ENCODE peak calls at places on chromosomes 1 and 21, in four cellular contexts. One of them, this sample, is unnamed.

GRCh38 chr1:10891081-10891480 is 94.6 kb upstream of the CASZ1 start:
- DNase-seq in GM12878: no peak
- DNase-seq in HL-60: no peak
- DNase-seq in K562: no peak
- DNase-seq in this sample: no peak

GRCh38 chr1:13892671-13893325 is 192.8 kb downstream of the PRDM2 start:
- DNase-seq in GM12878: no peak
- DNase-seq in HL-60: no peak
- DNase-seq in K562: no peak
- DNase-seq in this sample: no peak

GRCh38 chr1:157580179-157580827 is 17.6 kb downstream of the FCRL4 start:
- DNase-seq in GM12878: peak; percentile 53
- DNase-seq in HL-60: peak; percentile 55
- DNase-seq in K562: peak; percentile 62
- DNase-seq in this sample: no peak

GRCh38 chr1:203796223-203796747 is 862 bp downstream of the ZBED6 start:
- DNase-seq in GM12878: peak; percentile 13
- DNase-seq in HL-60: peak; percentile 52
- DNase-seq in K562: no peak
- DNase-seq in this sample: no peak

GRCh38 chr1:93461236-93461635 is 13.3 kb downstream of the FNBP1L start:
- DNase-seq in GM12878: no peak
- DNase-seq in HL-60: no peak
- DNase-seq in K562: no peak
- DNase-seq in this sample: no peak

GRCh38 chr1:1614204-1614953 is 921 bp upstream of the MIB2 start:
- DNase-seq in GM12878: no peak
- DNase-seq in HL-60: peak; percentile 93
- DNase-seq in K562: peak; percentile 56
- DNase-seq in this sample: no peak

GRCh38 chr1:42730988-42731387 is 9.0 kb downstream of the CLDN19 start:
- DNase-seq in GM12878: no peak
- DNase-seq in HL-60: peak; percentile 25
- DNase-seq in K562: peak; percentile 51
- DNase-seq in this sample: no peak

GRCh38 chr1:44237721-44238457 is 24.6 kb downstream of the DMAP1 start:
- DNase-seq in GM12878: no peak
- DNase-seq in HL-60: no peak
- DNase-seq in K562: peak; percentile 96
- DNase-seq in this sample: peak; percentile 92

GRCh38 chr21:26079376-26079775 is 91.2 kb downstream of the APP start:
- DNase-seq in GM12878: no peak
- DNase-seq in HL-60: no peak
- DNase-seq in K562: no peak
- DNase-seq in this sample: no peak

GRCh38 chr1:172909606-172910326 is 141.0 kb downstream of the TNFSF18 start:
- DNase-seq in GM12878: no peak
- DNase-seq in HL-60: no peak
- DNase-seq in K562: no peak
- DNase-seq in this sample: no peak

GRCh38 chr1:214550339-214551051 is 907 bp downstream of the PTPN14 start:
- DNase-seq in GM12878: no peak
- DNase-seq in HL-60: no peak
- DNase-seq in K562: no peak
- DNase-seq in this sample: no peak

GRCh38 chr1:197285526-197286217 is 17.6 kb downstream of the CRB1 start:
- DNase-seq in GM12878: no peak
- DNase-seq in HL-60: no peak
- DNase-seq in K562: no peak
- DNase-seq in this sample: no peak

GRCh38 chr1:55131801-55132200 is 83.4 kb downstream of the USP24 start:
- DNase-seq in GM12878: no peak
- DNase-seq in HL-60: no peak
- DNase-seq in K562: no peak
- DNase-seq in this sample: no peak

GRCh38 chr21:43916691-43917514 is 51.9 kb downstream of the AGPAT3 start:
- DNase-seq in GM12878: peak; percentile 71
- DNase-seq in HL-60: no peak
- DNase-seq in K562: peak; percentile 75
- DNase-seq in this sample: peak; percentile 67

GRCh38 chr1:25522240-25522639 is 21.2 kb upstream of the LDLRAP1 start:
- DNase-seq in GM12878: peak; percentile 13
- DNase-seq in HL-60: no peak
- DNase-seq in K562: no peak
- DNase-seq in this sample: no peak

GRCh38 chr1:29489471-29489870 is 253.1 kb downstream of the PTPRU start:
- DNase-seq in GM12878: no peak
- DNase-seq in HL-60: no peak
- DNase-seq in K562: no peak
- DNase-seq in this sample: no peak

GRCh38 chr1:147821883-147822282 is 61.5 kb upstream of the GJA5 start:
- DNase-seq in GM12878: no peak
- DNase-seq in HL-60: no peak
- DNase-seq in K562: no peak
- DNase-seq in this sample: no peak

GRCh38 chr1:45103534-45103933 is 91.5 kb downstream of the UROD start:
- DNase-seq in GM12878: no peak
- DNase-seq in HL-60: no peak
- DNase-seq in K562: no peak
- DNase-seq in this sample: no peak

GRCh38 chr1:158021721-158022120 is 28.3 kb downstream of the KIRREL1 start:
- DNase-seq in GM12878: no peak
- DNase-seq in HL-60: no peak
- DNase-seq in K562: no peak
- DNase-seq in this sample: no peak

GRCh38 chr1:26786437-26787380 is 1.0 kb upstream of the PIGV start:
- DNase-seq in GM12878: no peak
- DNase-seq in HL-60: peak; percentile 91
- DNase-seq in K562: peak; percentile 79
- DNase-seq in this sample: peak; percentile 48

GRCh38 chr1:189874715-189875440 is 602.8 kb downstream of the BRINP3 start:
- DNase-seq in GM12878: no peak
- DNase-seq in HL-60: no peak
- DNase-seq in K562: no peak
- DNase-seq in this sample: no peak

GRCh38 chr1:223288826-223289225 is 75.2 kb downstream of the SUSD4 start:
- DNase-seq in GM12878: no peak
- DNase-seq in HL-60: no peak
- DNase-seq in K562: no peak
- DNase-seq in this sample: no peak

GRCh38 chr1:41418868-41419583 is 57.8 kb downstream of the FOXO6 start:
- DNase-seq in GM12878: no peak
- DNase-seq in HL-60: no peak
- DNase-seq in K562: no peak
- DNase-seq in this sample: no peak

GRCh38 chr1:55626326-55626725 is 411.2 kb upstream of the USP24 start:
- DNase-seq in GM12878: no peak
- DNase-seq in HL-60: no peak
- DNase-seq in K562: no peak
- DNase-seq in this sample: no peak

GRCh38 chr1:160158031-160158430 is 6.6 kb downstream of the ATP1A4 start:
- DNase-seq in GM12878: no peak
- DNase-seq in HL-60: no peak
- DNase-seq in K562: no peak
- DNase-seq in this sample: no peak

GRCh38 chr21:38861006-38861405 is 55.3 kb downstream of the ETS2 start:
- DNase-seq in GM12878: no peak
- DNase-seq in HL-60: no peak
- DNase-seq in K562: no peak
- DNase-seq in this sample: no peak

GRCh38 chr1:21220815-21221214 is 44.1 kb upstream of the EIF4G3 start:
- DNase-seq in GM12878: no peak
- DNase-seq in HL-60: no peak
- DNase-seq in K562: no peak
- DNase-seq in this sample: no peak

GRCh38 chr21:38027901-38028300 is 111.6 kb upstream of the KCNJ6 start:
- DNase-seq in GM12878: no peak
- DNase-seq in HL-60: no peak
- DNase-seq in K562: no peak
- DNase-seq in this sample: no peak

GRCh38 chr21:44711327-44712202 is at the start of gene TSPEAR:
- DNase-seq in GM12878: no peak
- DNase-seq in HL-60: no peak
- DNase-seq in K562: no peak
- DNase-seq in this sample: no peak

GRCh38 chr1:117828206-117828605 is 101.2 kb downstream of the GDAP2 start:
- DNase-seq in GM12878: no peak
- DNase-seq in HL-60: no peak
- DNase-seq in K562: no peak
- DNase-seq in this sample: no peak

GRCh38 chr1:63799810-63800209 is 26.0 kb downstream of the ROR1 start:
- DNase-seq in GM12878: no peak
- DNase-seq in HL-60: no peak
- DNase-seq in K562: no peak
- DNase-seq in this sample: no peak

GRCh38 chr1:67618285-67619018 is 66.5 kb upstream of the GADD45A start:
- DNase-seq in GM12878: no peak
- DNase-seq in HL-60: no peak
- DNase-seq in K562: no peak
- DNase-seq in this sample: no peak

GRCh38 chr21:46334351-46335140 is 10.6 kb downstream of the PCNT start:
- DNase-seq in GM12878: no peak
- DNase-seq in HL-60: no peak
- DNase-seq in K562: no peak
- DNase-seq in this sample: no peak

GRCh38 chr1:155241851-155242264 is 13.4 kb downstream of the ENTREP3 start:
- DNase-seq in GM12878: no peak
- DNase-seq in HL-60: peak; percentile 79
- DNase-seq in K562: no peak
- DNase-seq in this sample: no peak

GRCh38 chr1:152786077-152786476 is at the start of gene LCE1E:
- DNase-seq in GM12878: no peak
- DNase-seq in HL-60: no peak
- DNase-seq in K562: no peak
- DNase-seq in this sample: no peak
- TF ChIP-seq SPI1 in GM12878: no peak
- TF ChIP-seq SPI1 in HL-60: no peak
- TF ChIP-seq SPI1 in K562: no peak
- TF ChIP-seq SPI1 in this sample: no peak

DNA sequence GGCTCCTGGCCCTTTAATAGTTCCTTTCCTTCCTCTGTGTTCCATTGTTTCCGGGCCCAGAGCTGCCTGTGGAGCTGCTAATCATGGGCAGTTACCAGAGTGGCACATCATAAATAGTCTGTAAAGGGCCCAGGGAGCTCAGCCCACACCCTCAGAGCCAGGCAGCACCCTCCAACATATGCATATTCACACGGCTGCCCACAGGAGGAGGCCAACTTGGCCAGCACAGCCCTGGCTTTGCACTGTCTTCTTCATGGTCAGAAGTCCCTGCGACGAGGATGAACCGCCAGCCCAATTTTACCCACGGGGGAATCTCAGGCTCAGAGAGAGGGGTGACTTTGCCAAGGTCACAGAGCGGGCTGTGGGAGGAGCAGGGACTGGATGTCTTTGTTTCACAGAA is 172.5 kb downstream of the TRABD2B start:
- DNase-seq in GM12878: no peak
- DNase-seq in HL-60: no peak
- DNase-seq in K562: no peak
- DNase-seq in this sample: no peak
- TF ChIP-seq SPI1 in GM12878: no peak
- TF ChIP-seq SPI1 in HL-60: no peak
- TF ChIP-seq SPI1 in K562: no peak
- TF ChIP-seq SPI1 in this sample: no peak

GRCh38 chr1:88701275-88701674 is 17.2 kb downstream of the PKN2 start:
- DNase-seq in GM12878: no peak
- DNase-seq in HL-60: peak; percentile 68
- DNase-seq in K562: no peak
- DNase-seq in this sample: no peak
- TF ChIP-seq SPI1 in GM12878: peak; percentile 81
- TF ChIP-seq SPI1 in HL-60: peak; percentile 94
- TF ChIP-seq SPI1 in K562: peak; percentile 42
- TF ChIP-seq SPI1 in this sample: peak; percentile 85

GRCh38 chr1:35691571-35692220 is 27.0 kb downstream of the C1orf216 start:
- DNase-seq in GM12878: no peak
- DNase-seq in HL-60: no peak
- DNase-seq in K562: no peak
- DNase-seq in this sample: no peak
- TF ChIP-seq SPI1 in GM12878: no peak
- TF ChIP-seq SPI1 in HL-60: no peak
- TF ChIP-seq SPI1 in K562: no peak
- TF ChIP-seq SPI1 in this sample: no peak

This sample was measured in GM12891.